ENCODE peak calls at places on chromosomes 2 and 18, in four cellular contexts. K is activated naive CD4-positive, alpha-beta T cell treated with anti-CD3 and anti-CD28 coated beads, Interleukin-2, amount 50 U/mL, for 16 hours; C is astrocyte of the spinal cord; A is PC-3. P is an unnamed sample.

GRCh38 chr18:3623769-3624545 is 174.0 kb downstream of the TGIF1 start:
- DNase-seq in K (no peak), C (peak), A (peak), P (peak)

GRCh38 chr2:54052825-54053718 is 62.3 kb upstream of the ACYP2 start:
- DNase-seq in K (no peak), C (no peak), A (peak), P (no peak)

GRCh38 chr2:101232770-101233169 is 19.9 kb upstream of the CNOT11 start:
- DNase-seq in K (no peak), C (no peak), A (no peak), P (no peak)

GRCh38 chr2:200467806-200468686 is 41.8 kb downstream of the KCTD18 start:
- DNase-seq in K (no peak), C (no peak), A (no peak), P (no peak)

GRCh38 chr18:36095936-36096519 is 28.7 kb upstream of the RPRD1A start:
- DNase-seq in K (no peak), C (peak), A (peak), P (peak)

GRCh38 chr2:9002637-9003365 is 683 bp downstream of the MBOAT2 start:
- DNase-seq in K (peak), C (peak), A (peak), P (peak)

GRCh38 chr2:157487747-157488146 is 43.9 kb upstream of the CYTIP start:
- DNase-seq in K (no peak), C (no peak), A (no peak), P (no peak)

GRCh38 chr2:30341500-30342267 is 105.4 kb upstream of the LCLAT1 start:
- DNase-seq in K (no peak), C (no peak), A (no peak), P (no peak)

GRCh38 chr2:107588960-107589542 is 237.6 kb upstream of the RGPD4 start:
- DNase-seq in K (no peak), C (peak), A (no peak), P (peak)

GRCh38 chr2:46954951-46955571 is 39.5 kb upstream of the MCFD2 start:
- DNase-seq in K (no peak), C (peak), A (peak), P (peak)

GRCh38 chr2:28991021-28991420 is 9.9 kb downstream of the TOGARAM2 start:
- DNase-seq in K (no peak), C (peak), A (no peak), P (no peak)

GRCh38 chr18:59268722-59269562 is 4.3 kb downstream of the RAX start:
- DNase-seq in K (no peak), C (no peak), A (peak), P (no peak)

GRCh38 chr2:188403676-188404075 is 112.0 kb downstream of the GULP1 start:
- DNase-seq in K (no peak), C (peak), A (no peak), P (no peak)

GRCh38 chr2:119338826-119339561 is 27.6 kb downstream of the C2orf76 start:
- DNase-seq in K (peak), C (no peak), A (no peak), P (no peak)

P was measured in RPMI7951.